ENCODE peak calls at places on chromosomes 16 and 17, in five cellular contexts. T is NCI-H2081 treated with DMSO at 0.1 percent for 48 hours, F is NCI-H1105 treated with DMSO at 0.1 percent for 48 hours, J is aorta, G is glutamatergic neuron. V is an unnamed sample.

GRCh38 chr17:35981908-35982330 is 622 bp upstream of the CCL16 start:
- DNase-seq in T (no peak), F (no peak), J (no peak), G (no peak), V (no peak)

GRCh38 chr17:2853111-2853721 is 57.0 kb downstream of the RAP1GAP2 start:
- DNase-seq in T (no peak), F (no peak), J (peak), G (peak), V (peak)

GRCh38 chr17:60538726-60539125 is 12.7 kb upstream of the APPBP2 start:
- DNase-seq in T (no peak), F (no peak), J (no peak), G (no peak), V (no peak)

GRCh38 chr16:81445143-81445922 is 725 bp downstream of the CMIP start:
- DNase-seq in T (no peak), F (no peak), J (no peak), G (peak), V (peak)

GRCh38 chr16:17384473-17384872 is 86.3 kb downstream of the XYLT1 start:
- DNase-seq in T (no peak), F (no peak), J (no peak), G (no peak), V (no peak)

GRCh38 chr17:79815836-79816371 is 19.0 kb upstream of the CBX8 start:
- DNase-seq in T (no peak), F (no peak), J (no peak), G (no peak), V (no peak)

GRCh38 chr17:42906772-42907171 is 6.2 kb downstream of the G6PC1 start:
- DNase-seq in T (no peak), F (no peak), J (no peak), G (no peak), V (peak)

GRCh38 chr16:24135624-24136296 is 120.4 kb upstream of the CACNG3 start:
- DNase-seq in T (no peak), F (no peak), J (no peak), G (no peak), V (no peak)

GRCh38 chr16:84947022-84947421 is 64.3 kb downstream of the ZDHHC7 start:
- DNase-seq in T (no peak), F (no peak), J (no peak), G (no peak), V (peak)

GRCh38 chr17:5000237-5000639 is 2.5 kb downstream of the KIF1C start:
- DNase-seq in T (no peak), F (no peak), J (peak), G (no peak), V (no peak)

GRCh38 chr16:30603945-30604315 is 6.3 kb downstream of the ZNF689 start:
- DNase-seq in T (no peak), F (no peak), J (no peak), G (no peak), V (no peak)

GRCh38 chr17:76701471-76701967 is 9.2 kb downstream of the MXRA7 start:
- DNase-seq in T (no peak), F (no peak), J (no peak), G (no peak), V (no peak)

GRCh38 chr17:71850792-71851191 is 270.0 kb upstream of the SOX9 start:
- DNase-seq in T (no peak), F (no peak), J (no peak), G (no peak), V (no peak)

GRCh38 chr16:20348365-20349185 is 3.9 kb downstream of the UMOD start:
- DNase-seq in T (no peak), F (no peak), J (no peak), G (peak), V (no peak)

GRCh38 chr17:57819867-57820266 is 30.0 kb downstream of the MRPS23 start:
- DNase-seq in T (no peak), F (no peak), J (no peak), G (no peak), V (peak)

GRCh38 chr16:22369221-22369811 is 5.1 kb downstream of the CDR2 start:
- DNase-seq in T (no peak), F (no peak), J (no peak), G (no peak), V (peak)

GRCh38 chr17:43445009-43445589 is 38.7 kb upstream of the DHX8 start:
- DNase-seq in T (no peak), F (no peak), J (no peak), G (no peak), V (peak)

GRCh38 chr16:87658564-87659225 is 56.4 kb downstream of the JPH3 start:
- DNase-seq in T (no peak), F (no peak), J (no peak), G (peak), V (no peak)

GRCh38 chr17:15255713-15256454 is 9.2 kb downstream of the PMP22 start:
- DNase-seq in T (no peak), F (no peak), J (no peak), G (no peak), V (no peak)